ENCODE peak calls at places on chromosomes 1 and 21, in four cellular contexts. T is brain microvascular endothelial cell, N is memory B cell, R is Calu3. K is an unnamed sample.

GRCh38 chr1:160752926-160753325 is 13.9 kb downstream of the SLAMF7 start:
- DNase-seq in T (no peak), N (no peak), R (no peak), K (no peak)

GRCh38 chr1:248805905-248806304 is 19.8 kb downstream of the SH3BP5L start:
- DNase-seq in T (no peak), N (no peak), R (no peak), K (no peak)

GRCh38 chr1:44531785-44532566 is 126.9 kb downstream of the RNF220 start:
- DNase-seq in T (peak), N (no peak), R (peak), K (peak)

GRCh38 chr1:99728494-99729235 is 37.8 kb downstream of the FRRS1 start:
- DNase-seq in T (peak), N (no peak), R (no peak), K (no peak)

GRCh38 chr21:26840912-26841311 is 4.3 kb downstream of the ADAMTS1 start:
- DNase-seq in T (peak), N (no peak), R (peak), K (peak)

GRCh38 chr1:86396503-86396900 is 379 bp upstream of the ODF2L start:
- DNase-seq in T (no peak), N (no peak), R (no peak), K (no peak)

GRCh38 chr1:225763815-225764548 is 13.6 kb upstream of the SRP9 start:
- DNase-seq in T (peak), N (no peak), R (no peak), K (peak)

GRCh38 chr1:240496941-240497340 is 115.0 kb downstream of the GREM2 start:
- DNase-seq in T (no peak), N (no peak), R (no peak), K (no peak)

GRCh38 chr1:109281680-109282496 is 1.1 kb downstream of the PSRC1 start:
- DNase-seq in T (no peak), N (no peak), R (no peak), K (peak)

GRCh38 chr1:145918992-145919939 is 749 bp upstream of the PEX11B start:
- DNase-seq in T (peak), N (no peak), R (peak), K (peak)

GRCh38 chr1:27074175-27074780 is 61.6 kb upstream of the TENT5B start:
- DNase-seq in T (peak), N (no peak), R (no peak), K (no peak)

GRCh38 chr1:62229468-62229867 is 34.8 kb downstream of the L1TD1 start:
- DNase-seq in T (no peak), N (no peak), R (no peak), K (no peak)

GRCh38 chr1:6179564-6180175 is 451 bp downstream of the CHD5 start:
- DNase-seq in T (no peak), N (no peak), R (no peak), K (no peak)

GRCh38 chr1:168428063-168428731 is 115.6 kb downstream of the XCL2 start:
- DNase-seq in T (no peak), N (no peak), R (no peak), K (peak)

GRCh38 chr1:206455681-206456344 is 14.5 kb upstream of the IKBKE start:
- DNase-seq in T (no peak), N (no peak), R (peak), K (no peak)

GRCh38 chr1:206447079-206447780 is 23.0 kb upstream of the IKBKE start:
- DNase-seq in T (no peak), N (no peak), R (no peak), K (no peak)

GRCh38 chr1:75575837-75576236 is 35.1 kb downstream of the SLC44A5 start:
- DNase-seq in T (no peak), N (no peak), R (no peak), K (no peak)

GRCh38 chr1:156371553-156372264 is 2.7 kb downstream of the RHBG start:
- DNase-seq in T (peak), N (no peak), R (peak), K (peak)

GRCh38 chr1:24709748-24710416 is 35.4 kb upstream of the CLIC4 start:
- DNase-seq in T (no peak), N (no peak), R (no peak), K (no peak)

GRCh38 chr1:70966018-70966638 is 81.5 kb downstream of the PTGER3 start:
- DNase-seq in T (no peak), N (no peak), R (no peak), K (no peak)

GRCh38 chr1:207996632-207997031 is 85.7 kb upstream of the CD34 start:
- DNase-seq in T (no peak), N (no peak), R (no peak), K (no peak)

GRCh38 chr1:121516279-121516967 is 331.6 kb downstream of the SRGAP2C start:
- DNase-seq in T (no peak), N (peak), R (no peak), K (no peak)

GRCh38 chr1:234114648-234115307 is 210.3 kb downstream of the SLC35F3 start:
- DNase-seq in T (peak), N (peak), R (peak), K (peak)

GRCh38 chr1:226403522-226404034 is 4.3 kb downstream of the PARP1 start:
- DNase-seq in T (peak), N (no peak), R (peak), K (peak)

GRCh38 chr1:97314685-97315084 is 593.1 kb downstream of the PTBP2 start:
- DNase-seq in T (no peak), N (no peak), R (no peak), K (no peak)

GRCh38 chr21:33801424-33802405 is 113.9 kb downstream of the ATP5PO start:
- DNase-seq in T (peak), N (no peak), R (peak), K (peak)

GRCh38 chr1:177278626-177279390 is 108.0 kb downstream of the BRINP2 start:
- DNase-seq in T (peak), N (no peak), R (no peak), K (peak)

GRCh38 chr1:42999308-42999707 is 40.6 kb upstream of the SLC2A1 start:
- DNase-seq in T (no peak), N (no peak), R (no peak), K (peak)

GRCh38 chr1:231240531-231240882 is 505 bp upstream of the GNPAT start:
- DNase-seq in T (no peak), N (no peak), R (no peak), K (peak)

GRCh38 chr21:43779660-43780059 is 3.6 kb upstream of the CSTB start:
- DNase-seq in T (no peak), N (no peak), R (no peak), K (no peak)

GRCh38 chr1:77889240-77889637 is 815 bp downstream of the NEXN start:
- DNase-seq in T (peak), N (no peak), R (no peak), K (peak)